ENCODE peak calls at places on chromosomes 3 and 15, in five cellular contexts. C is uterus, H is heart left ventricle, U is H1, P is A549. T is an unnamed sample.

GRCh38 chr3:66427352-66427751 is 73.5 kb downstream of the LRIG1 start:
- DNase-seq in C (no peak), H (no peak), U (no peak), P (no peak), T (no peak)

GRCh38 chr15:31930967-31931366 is 99.3 kb upstream of the CHRNA7 start:
- DNase-seq in C (no peak), H (no peak), U (no peak), P (no peak), T (no peak)

GRCh38 chr3:194189243-194189791 is 53.4 kb downstream of the HES1 start:
- DNase-seq in C (no peak), H (no peak), U (no peak), P (no peak), T (no peak)

GRCh38 chr3:44926921-44927320 is 49.1 kb downstream of the ZDHHC3 start:
- DNase-seq in C (no peak), H (no peak), U (no peak), P (no peak), T (no peak)

GRCh38 chr3:117719316-117719926 is 1009.8 kb downstream of the TUSC7 start:
- DNase-seq in C (no peak), H (no peak), U (no peak), P (peak; percentile 6), T (no peak)

GRCh38 chr3:100073555-100074307 is 40.6 kb downstream of the FILIP1L start:
- DNase-seq in C (peak; percentile 56), H (peak; percentile 62), U (no peak), P (no peak), T (no peak)

GRCh38 chr3:105222568-105223093 is 144.1 kb upstream of the ALCAM start:
- DNase-seq in C (no peak), H (no peak), U (no peak), P (no peak), T (no peak)

GRCh38 chr3:38606561-38606960 is 42.9 kb downstream of the SCN5A start:
- DNase-seq in C (no peak), H (no peak), U (no peak), P (no peak), T (no peak)

GRCh38 chr3:53079791-53080555 is 34.1 kb upstream of the SFMBT1 start:
- DNase-seq in C (no peak), H (no peak), U (no peak), P (no peak), T (no peak)

GRCh38 chr15:33101036-33101435 is 93.5 kb downstream of the FMN1 start:
- DNase-seq in C (no peak), H (no peak), U (no peak), P (no peak), T (no peak)

GRCh38 chr15:87268675-87269074 is 987.9 kb downstream of the NTRK3 start:
- DNase-seq in C (no peak), H (no peak), U (no peak), P (no peak), T (no peak)

GRCh38 chr15:90126022-90126421 is 23.8 kb upstream of the IDH2 start:
- DNase-seq in C (no peak), H (no peak), U (no peak), P (no peak), T (no peak)

GRCh38 chr3:52005571-52005986 is 9.9 kb upstream of the RPL29 start:
- DNase-seq in C (peak; percentile 73), H (peak; percentile 72), U (peak; percentile 75), P (no peak), T (no peak)

GRCh38 chr3:50542177-50543034 is 25.1 kb downstream of the C3orf18 start:
- DNase-seq in C (peak; percentile 72), H (peak; percentile 58), U (peak; percentile 94), P (peak; percentile 90), T (no peak)

GRCh38 chr3:161081675-161082462 is 23.3 kb downstream of the B3GALNT1 start:
- DNase-seq in C (no peak), H (no peak), U (no peak), P (no peak), T (no peak)

DNA sequence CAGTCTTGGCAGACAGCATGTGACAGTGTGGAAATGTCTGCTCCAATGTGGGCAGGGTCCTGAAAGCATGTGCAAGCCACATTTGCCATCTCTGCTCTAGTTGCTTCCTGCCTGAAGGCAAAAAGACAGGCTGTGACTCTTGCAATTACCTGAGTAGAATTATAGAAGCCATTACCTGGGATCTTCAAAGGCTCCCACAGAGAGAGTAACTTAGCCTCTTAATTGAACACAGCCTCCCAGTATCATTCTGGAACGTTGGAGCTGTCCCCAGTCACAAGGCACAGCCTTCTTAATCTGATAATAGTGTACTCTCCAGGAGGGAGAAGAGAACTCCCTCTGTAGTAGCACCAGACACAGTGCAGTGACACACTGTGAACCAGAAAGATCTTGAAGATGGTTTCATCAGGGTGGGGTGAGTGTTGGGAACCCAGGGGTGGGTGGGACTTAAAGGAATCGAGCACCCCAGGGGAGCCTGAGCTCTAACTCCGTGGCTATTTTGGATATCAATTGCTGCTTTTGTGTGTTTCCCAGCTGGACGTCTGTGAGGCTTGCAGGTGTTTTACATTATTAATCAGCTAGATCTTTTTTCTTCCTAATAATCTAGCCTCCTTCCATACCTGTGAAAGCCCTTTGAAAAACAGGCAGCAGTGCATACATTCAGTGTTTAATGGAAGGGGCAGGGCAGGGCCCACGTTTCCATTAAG is 40.6 kb upstream of the GLCE start:
- DNase-seq in C (no peak), H (no peak), U (no peak), P (no peak), T (no peak)
- TF ChIP-seq POLR2A in C (no peak), H (no peak), U (no peak), P (no peak), T (no peak)

GRCh38 chr3:64221564-64222257 is 3.6 kb downstream of the PRICKLE2 start:
- DNase-seq in C (no peak), H (no peak), U (no peak), P (no peak), T (no peak)
- H3K4me1 ChIP-seq in C (peaks cover 30% of the 10 kb centered on the region), H (peaks cover 46% of the 10 kb centered on the region), U (peaks cover 24% of the 10 kb centered on the region), P (peaks cover 66% of the 10 kb centered on the region), T (peaks cover 31% of the 10 kb centered on the region)

DNA sequence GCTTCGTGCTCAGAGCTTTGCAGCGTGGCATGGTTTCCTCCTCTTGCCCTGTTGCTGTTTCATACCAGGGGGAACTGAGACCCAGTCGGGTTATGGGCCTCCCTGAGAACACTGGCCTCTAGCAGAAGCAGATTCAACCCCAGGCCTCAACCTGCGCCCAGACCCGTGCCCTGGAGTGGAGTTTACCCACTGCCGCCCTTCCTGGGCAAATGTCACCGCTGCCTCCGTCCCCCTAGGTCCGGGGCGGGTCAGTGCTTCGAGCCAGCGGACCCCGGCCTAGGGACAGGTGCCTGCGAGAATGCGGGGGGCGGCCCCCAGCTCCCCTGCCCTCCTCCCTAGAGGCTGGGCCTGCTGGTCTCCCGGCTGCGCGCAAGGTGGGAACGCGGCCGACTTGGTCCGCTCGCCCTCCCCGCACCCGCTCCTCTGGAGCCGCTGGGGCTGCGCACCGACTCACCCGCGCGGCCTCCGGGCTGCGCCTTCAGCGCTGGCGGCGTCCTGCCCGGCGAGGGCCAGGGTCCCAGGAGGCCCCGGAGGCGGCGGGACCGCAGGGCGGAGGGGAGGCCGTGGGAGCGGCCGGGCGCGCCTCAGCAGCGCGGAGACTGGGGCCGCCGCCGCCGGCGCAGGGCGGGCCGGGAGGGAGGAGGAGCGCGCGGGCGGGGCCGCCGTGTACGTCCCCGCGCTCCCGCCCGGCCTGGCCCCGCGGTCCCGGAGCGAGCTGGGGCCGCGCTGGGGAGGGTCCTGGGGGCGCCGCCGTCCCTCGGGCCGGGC is at the start of gene PIGZ:
- DNase-seq in C (no peak), H (peak; percentile 54), U (peak; percentile 71), P (no peak), T (no peak)
- H3K27ac ChIP-seq in C (peak within 1 kb of the TSS; percentile 67), H (peak within 1 kb of the TSS; percentile 65), U (no peak within 1 kb of the TSS), P (peak within 1 kb of the TSS; percentile 97), T (peak within 1 kb of the TSS; percentile 77)

GRCh38 chr3:4994823-4995499 is 15.7 kb downstream of the BHLHE40 start:
- DNase-seq in C (peak; percentile 66), H (peak; percentile 70), U (no peak), P (no peak), T (peak; percentile 87)
- TF ChIP-seq POLR2A in C (no peak), H (no peak), U (no peak), P (no peak), T (peak; percentile 38)

GRCh38 chr15:64158363-64159134 is 4.3 kb downstream of the PPIB start:
- DNase-seq in C (no peak), H (no peak), U (no peak), P (no peak), T (no peak)
- H3K4me1 ChIP-seq in C (no peaks in the 10 kb centered on the region), H (peaks cover 51% of the 10 kb centered on the region), U (no peaks in the 10 kb centered on the region), P (peaks cover 21% of the 10 kb centered on the region), T (peaks cover 19% of the 10 kb centered on the region)

GRCh38 chr3:152650177-152650576 is 184.8 kb upstream of the P2RY1 start:
- DNase-seq in C (no peak), H (no peak), U (no peak), P (no peak), T (no peak)
- H3K27ac ChIP-seq in C (no peak overlapping the region), H (peak overlapping the region; percentile 7), U (no peak overlapping the region), P (no peak overlapping the region), T (no peak overlapping the region)

GRCh38 chr3:184560531-184560930 is 1.1 kb upstream of the EPHB3 start:
- DNase-seq in C (no peak), H (no peak), U (no peak), P (no peak), T (no peak)

GRCh38 chr3:184562146-184562861 is 719 bp downstream of the EPHB3 start:
- DNase-seq in C (peak; percentile 45), H (no peak), U (no peak), P (no peak), T (no peak)

GRCh38 chr3:184562875-184563568 is 1.4 kb downstream of the EPHB3 start:
- DNase-seq in C (peak; percentile 50), H (no peak), U (no peak), P (no peak), T (no peak)

GRCh38 chr3:184560992-184561328 is 625 bp upstream of the EPHB3 start:
- DNase-seq in C (no peak), H (no peak), U (no peak), P (peak; percentile 25), T (no peak)

GRCh38 chr3:184561329-184562145 is at the start of gene EPHB3:
- DNase-seq in C (peak; percentile 100), H (peak; percentile 99), U (peak; percentile 100), P (peak; percentile 96), T (peak; percentile 98)
- TF ChIP-seq POLR2A in C (peak; percentile 99), H (peak; percentile 76), U (no peak), P (peak; percentile 69), T (peak; percentile 89)

DNA sequence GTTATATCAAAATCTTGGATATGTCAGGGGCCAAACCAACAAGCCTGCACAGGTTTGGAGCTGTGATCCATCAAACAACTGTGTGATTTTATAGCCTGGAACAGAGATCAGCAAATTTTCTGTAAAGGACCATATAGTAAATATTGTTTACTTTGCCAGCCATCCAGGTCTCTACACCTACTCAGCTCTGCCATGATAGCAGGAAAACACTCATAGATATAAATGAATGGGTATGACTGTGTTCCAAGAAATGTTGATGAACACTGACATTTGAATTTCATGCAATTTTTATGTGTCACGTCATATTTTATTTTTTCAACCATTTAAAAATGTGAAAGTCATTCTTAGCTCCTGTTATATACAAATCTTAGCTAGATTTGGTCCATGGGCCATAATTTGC is 6.3 kb downstream of the ATXN7 start:
- DNase-seq in C (no peak), H (no peak), U (no peak), P (no peak), T (no peak)
- H3K4me1 ChIP-seq in C (no peaks in the 10 kb centered on the region), H (no peaks in the 10 kb centered on the region), U (peaks cover 4% of the 10 kb centered on the region), P (peaks cover 5% of the 10 kb centered on the region), T (peaks cover 28% of the 10 kb centered on the region)

GRCh38 chr15:60374628-60375081 is 23.1 kb downstream of the ANXA2 start:
- DNase-seq in C (no peak), H (no peak), U (no peak), P (peak; percentile 88), T (peak; percentile 77)
- H3K27ac ChIP-seq in C (peak overlapping the region; percentile 14), H (peak overlapping the region; percentile 81), U (no peak overlapping the region), P (peak overlapping the region; percentile 90), T (peak overlapping the region; percentile 87)

GRCh38 chr15:80695911-80696651 is 971 bp downstream of the ABHD17C start:
- DNase-seq in C (no peak), H (peak; percentile 22), U (peak; percentile 52), P (peak; percentile 94), T (no peak)
- TF ChIP-seq POLR2A in C (no peak), H (no peak), U (no peak), P (no peak), T (no peak)

T was measured in gastrocnemius medialis.